ENCODE peak calls at places on chromosomes 12 and 14, in seven cellular contexts. I, A, B, E, F, P and H are unnamed samples.

GRCh38 chr14:54186821-54187365 is 209.9 kb upstream of the CDKN3 start:
- DNase-seq in B (no peak), I (no peak), F (no peak), A (no peak), P (no peak), E (no peak), H (no peak)

GRCh38 chr12:66921151-66921550 is 242.3 kb upstream of the GRIP1 start:
- DNase-seq in I (no peak), F (no peak), P (no peak), E (no peak), A (no peak), B (no peak), H (no peak)

GRCh38 chr14:69543341-69544249 is 31.1 kb downstream of the CCDC177 start:
- DNase-seq in B (peak; percentile 84), P (no peak), E (no peak), A (peak; percentile 8), F (no peak), I (no peak), H (no peak)

GRCh38 chr14:70378687-70379086 is 19.2 kb upstream of the COX16 start:
- DNase-seq in F (no peak), B (no peak), I (no peak), A (no peak), E (no peak), P (no peak), H (no peak)

GRCh38 chr12:107774349-107775029 is at the start of gene ASCL4:
- DNase-seq in F (no peak), B (no peak), P (no peak), A (no peak), I (no peak), E (no peak), H (no peak)

GRCh38 chr12:26298785-26299621 is 103.6 kb downstream of the SSPN start:
- DNase-seq in B (no peak), F (no peak), P (no peak), I (no peak), E (no peak), A (peak; percentile 59), H (peak; percentile 79)

GRCh38 chr12:58765076-58765475 is 155.2 kb downstream of the LRIG3 start:
- DNase-seq in I (no peak), P (no peak), B (no peak), E (no peak), F (no peak), A (no peak), H (no peak)

GRCh38 chr12:123107926-123108681 is 42.8 kb downstream of the PITPNM2 start:
- DNase-seq in F (no peak), E (no peak), P (no peak), B (no peak), A (no peak), I (no peak), H (no peak)

GRCh38 chr14:100532916-100533630 is 54.1 kb downstream of the BEGAIN start:
- DNase-seq in E (no peak), B (peak; percentile 42), A (peak; percentile 6), I (no peak), P (peak; percentile 59), F (no peak), H (no peak)

GRCh38 chr12:47758834-47759690 is at the start of gene RAPGEF3:
- DNase-seq in A (peak; percentile 78), B (peak; percentile 93), I (peak; percentile 74), P (peak; percentile 94), F (peak; percentile 64), E (peak; percentile 66), H (peak; percentile 86)

GRCh38 chr14:85948163-85948562 is 418.2 kb downstream of the FLRT2 start:
- DNase-seq in A (no peak), E (no peak), I (no peak), P (no peak), F (no peak), B (no peak), H (no peak)

GRCh38 chr12:106345739-106346138 is 11.8 kb upstream of the POLR3B start:
- DNase-seq in I (peak; percentile 41), E (no peak), A (peak; percentile 21), F (no peak), P (no peak), B (no peak), H (no peak)
- TF ChIP-seq CTCF in I (no peak), E (peak; percentile 58), A (peak; percentile 53), F (no peak), P (peak; percentile 10), B (peak; percentile 54), H (no peak)

GRCh38 chr14:48725001-48725734 is 861.0 kb downstream of the RPS29 start:
- DNase-seq in I (no peak), E (no peak), B (no peak), F (no peak), P (no peak), A (no peak), H (no peak)

GRCh38 chr14:48726080-48726642 is 860.0 kb downstream of the RPS29 start:
- DNase-seq in I (no peak), E (no peak), B (no peak), F (no peak), P (no peak), A (no peak), H (no peak)

DNA sequence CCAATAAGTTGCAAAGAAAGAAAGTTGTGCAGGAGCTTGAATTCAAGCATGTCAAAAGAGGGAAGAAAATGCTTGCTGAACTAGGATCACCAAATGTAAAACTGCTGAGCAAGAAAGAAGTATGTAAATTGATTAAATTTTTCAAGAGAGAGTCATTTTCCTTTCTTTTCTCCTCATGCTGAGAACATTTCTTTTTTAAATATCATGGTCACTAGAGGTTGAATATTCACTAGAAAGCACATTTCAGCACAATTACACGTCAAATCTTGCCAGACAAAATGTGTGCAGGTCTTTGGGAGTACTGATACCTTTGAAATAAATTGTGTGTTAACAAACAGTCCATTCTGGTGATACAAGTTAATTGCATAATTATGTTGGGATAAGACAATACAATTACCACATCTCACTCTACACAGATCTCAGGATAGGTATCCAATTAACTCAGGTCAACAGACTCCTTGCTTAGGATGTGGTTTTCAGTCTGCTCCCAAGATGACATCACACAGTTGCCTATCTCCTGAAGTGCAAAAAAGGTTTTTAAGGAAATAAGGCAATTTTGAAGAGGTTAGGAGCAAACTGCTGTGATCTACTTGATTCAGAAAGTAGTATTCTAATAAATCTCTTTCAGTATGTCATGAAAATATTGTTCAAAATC is 862.2 kb downstream of the RPS29 start:
- DNase-seq in E (no peak), I (no peak), A (no peak), B (no peak), P (no peak), F (no peak), H (no peak)
- TF ChIP-seq CTCF in E (no peak), I (no peak), A (no peak), B (no peak), P (no peak), F (no peak), H (no peak)

GRCh38 chr14:75884198-75884611 is 97.6 kb downstream of the TGFB3 start:
- DNase-seq in B (no peak), E (no peak), I (no peak), F (no peak), P (no peak), A (no peak), H (no peak)
- TF ChIP-seq CTCF in B (peak; percentile 60), E (peak; percentile 32), I (no peak), F (no peak), P (no peak), A (peak; percentile 59), H (peak; percentile 26)

GRCh38 chr14:67763158-67763822 is 53.1 kb downstream of the ZFYVE26 start:
- DNase-seq in I (no peak), B (no peak), F (no peak), A (no peak), E (no peak), P (no peak), H (no peak)

GRCh38 chr14:67765192-67765834 is 51.1 kb downstream of the ZFYVE26 start:
- DNase-seq in I (no peak), B (no peak), E (no peak), F (no peak), P (no peak), A (no peak), H (no peak)

GRCh38 chr14:67768219-67768618 is 48.2 kb downstream of the ZFYVE26 start:
- DNase-seq in F (no peak), B (no peak), P (no peak), E (no peak), A (no peak), I (no peak), H (no peak)

GRCh38 chr14:67764496-67764895 is 51.9 kb downstream of the ZFYVE26 start:
- DNase-seq in F (no peak), E (no peak), B (no peak), A (no peak), I (no peak), P (no peak), H (no peak)

DNA sequence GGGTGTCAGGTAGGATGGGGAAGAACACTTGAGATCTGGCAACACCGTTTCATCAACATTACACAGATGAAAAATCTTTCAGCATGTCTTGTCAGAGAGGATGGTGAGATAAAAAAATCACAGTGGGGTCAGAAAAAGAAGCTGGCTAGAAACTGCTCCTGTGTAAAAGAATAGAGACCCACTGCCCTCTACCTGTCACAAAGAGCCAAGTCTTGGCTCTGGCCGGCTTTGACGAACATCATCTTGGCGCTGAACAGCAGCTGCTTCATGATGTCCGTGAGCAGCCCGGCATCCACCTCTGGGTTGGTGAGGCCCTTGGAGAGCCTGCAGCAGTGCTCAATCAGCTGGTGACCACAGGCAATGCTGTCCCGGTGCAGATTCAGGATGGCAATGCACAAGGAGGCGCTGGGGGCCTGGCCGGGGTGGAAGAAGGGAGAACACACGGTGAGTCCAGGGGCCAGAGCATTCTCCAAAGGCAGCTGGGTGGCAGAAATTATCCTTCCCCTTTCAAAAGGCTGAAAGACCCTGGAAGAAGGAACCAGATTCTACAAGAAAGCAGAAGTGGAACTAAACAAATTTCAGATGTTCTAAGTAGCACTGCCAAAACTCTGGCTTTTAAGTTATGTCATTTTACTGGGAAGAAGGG is 50.2 kb downstream of the ZFYVE26 start:
- DNase-seq in B (no peak), A (peak; percentile 13), P (no peak), I (no peak), E (no peak), F (no peak), H (no peak)
- TF ChIP-seq CTCF in B (no peak), A (no peak), P (no peak), I (no peak), E (peak; percentile 27), F (no peak), H (no peak)

DNA sequence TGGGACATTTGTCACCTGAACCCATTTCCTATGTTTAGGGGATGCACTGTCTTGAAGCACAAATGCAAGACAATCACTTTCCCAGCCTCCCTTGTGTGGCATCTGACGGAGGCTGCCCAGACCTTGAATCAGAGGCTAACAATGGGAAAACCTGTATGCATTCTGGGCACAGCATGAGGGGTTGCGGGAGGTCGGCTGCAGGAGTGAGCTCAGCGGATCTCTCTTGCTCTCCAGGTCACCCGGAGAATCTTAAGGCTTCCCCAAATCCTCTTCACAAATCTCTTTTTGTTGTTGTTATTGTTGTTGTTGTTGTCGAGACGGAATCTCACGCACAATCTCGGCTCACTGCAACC is 15.3 kb downstream of the NFKBIA start:
- DNase-seq in F (no peak), E (no peak), P (no peak), I (no peak), A (no peak), B (no peak), H (no peak)
- TF ChIP-seq CTCF in F (no peak), E (no peak), P (no peak), I (no peak), A (no peak), B (no peak), H (no peak)